ENCODE peak calls at places on chromosome X, in four cellular contexts. I, R, H and F are unnamed samples.

GRCh38 chrX:13396887-13397286 is 77.0 kb upstream of the ATXN3L start:
- DNase-seq in I (no peak), R (no peak), H (peak), F (peak)

GRCh38 chrX:43853225-43853828 is 28.9 kb downstream of the MAOB start:
- DNase-seq in I (no peak), R (no peak), H (no peak), F (no peak)

GRCh38 chrX:123803331-123803983 is 56.4 kb upstream of the XIAP start:
- DNase-seq in I (no peak), R (peak), H (peak), F (peak)

GRCh38 chrX:83339724-83340123 is 168.4 kb upstream of the POU3F4 start:
- DNase-seq in I (no peak), R (no peak), H (no peak), F (no peak)

GRCh38 chrX:15382809-15383208 is 1.4 kb downstream of the VEGFD start:
- DNase-seq in I (no peak), R (no peak), H (no peak), F (no peak)

GRCh38 chrX:81301877-81302276 is 100.0 kb downstream of the SH3BGRL start:
- DNase-seq in I (no peak), R (no peak), H (peak), F (no peak)

GRCh38 chrX:781216-782211 is 150.9 kb downstream of the SHOX start:
- DNase-seq in I (no peak), R (no peak), H (no peak), F (no peak)

GRCh38 chrX:150544222-150544787 is 24.1 kb upstream of the MTM1 start:
- DNase-seq in I (no peak), R (no peak), H (no peak), F (peak)

GRCh38 chrX:29535212-29536162 is 679.9 kb upstream of the MAGEB2 start:
- DNase-seq in I (no peak), R (no peak), H (peak), F (peak)

GRCh38 chrX:3526749-3527148 is 180.3 kb upstream of the MXRA5 start:
- DNase-seq in I (no peak), R (no peak), H (peak), F (no peak)

GRCh38 chrX:48487362-48487785 is 11.4 kb downstream of the FTSJ1 start:
- DNase-seq in I (no peak), R (peak), H (peak), F (peak)

GRCh38 chrX:97096385-97096784 is 212.7 kb downstream of the RPA4 start:
- DNase-seq in I (no peak), R (no peak), H (no peak), F (no peak)

GRCh38 chrX:1421433-1422134 is 29.7 kb upstream of the SLC25A6 start:
- DNase-seq in I (no peak), R (no peak), H (no peak), F (peak)

GRCh38 chrX:111823068-111823467 is 52.9 kb upstream of the TRPC5OS start:
- DNase-seq in I (no peak), R (peak), H (peak), F (peak)

GRCh38 chrX:5236096-5236495 is 992.6 kb downstream of the NLGN4X start:
- DNase-seq in I (no peak), R (no peak), H (no peak), F (peak)

GRCh38 chrX:65406532-65406931 is 128.1 kb downstream of the LAS1L start:
- DNase-seq in I (no peak), R (no peak), H (no peak), F (no peak)

GRCh38 chrX:104195013-104195412 is 28.8 kb downstream of the FAM199X start:
- DNase-seq in I (no peak), R (no peak), H (no peak), F (no peak)

GRCh38 chrX:139106111-139106510 is 394.6 kb upstream of the FGF13 start:
- DNase-seq in I (no peak), R (no peak), H (no peak), F (no peak)

GRCh38 chrX:11530621-11531020 is 135.1 kb downstream of the ARHGAP6 start:
- DNase-seq in I (no peak), R (no peak), H (peak), F (no peak)

GRCh38 chrX:139862208-139862607 is 70.6 kb downstream of the ATP11C start:
- DNase-seq in I (no peak), R (no peak), H (no peak), F (no peak)

GRCh38 chrX:17495052-17495451 is 120.1 kb downstream of the NHS start:
- DNase-seq in I (no peak), R (no peak), H (no peak), F (peak)

GRCh38 chrX:7170903-7171302 is 22.9 kb upstream of the PUDP start:
- DNase-seq in I (no peak), R (peak), H (no peak), F (peak)

GRCh38 chrX:18755651-18756050 is 48.2 kb downstream of the PPEF1 start:
- DNase-seq in I (no peak), R (no peak), H (no peak), F (no peak)

GRCh38 chrX:24294619-24295018 is 19.2 kb downstream of the SUPT20HL2 start:
- DNase-seq in I (no peak), R (no peak), H (no peak), F (peak)

DNA sequence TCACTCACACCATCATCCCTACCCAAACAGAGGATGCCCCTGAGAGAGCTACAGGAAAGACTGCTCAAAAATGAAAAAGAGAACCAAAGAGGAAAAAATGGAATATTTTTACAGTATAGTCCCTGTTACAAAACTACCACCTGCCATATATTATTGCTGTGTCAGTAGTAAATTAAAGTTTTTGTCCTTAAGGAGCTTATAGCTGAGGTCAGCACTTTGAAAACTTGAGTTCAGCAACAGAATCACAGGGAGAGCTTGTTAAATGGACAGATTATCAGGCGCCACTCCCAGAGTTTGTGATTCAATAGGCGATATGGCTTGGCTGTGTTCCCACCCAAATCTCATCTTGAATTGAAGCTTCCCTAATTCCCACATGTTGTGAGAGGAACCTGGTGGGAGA is 71.9 kb upstream of the FAM9A start:
- DNase-seq in I (no peak), R (no peak), H (no peak), F (no peak)
- TF ChIP-seq ELK1 in I (no peak), R (no peak), H (no peak), F (no peak)

DNA sequence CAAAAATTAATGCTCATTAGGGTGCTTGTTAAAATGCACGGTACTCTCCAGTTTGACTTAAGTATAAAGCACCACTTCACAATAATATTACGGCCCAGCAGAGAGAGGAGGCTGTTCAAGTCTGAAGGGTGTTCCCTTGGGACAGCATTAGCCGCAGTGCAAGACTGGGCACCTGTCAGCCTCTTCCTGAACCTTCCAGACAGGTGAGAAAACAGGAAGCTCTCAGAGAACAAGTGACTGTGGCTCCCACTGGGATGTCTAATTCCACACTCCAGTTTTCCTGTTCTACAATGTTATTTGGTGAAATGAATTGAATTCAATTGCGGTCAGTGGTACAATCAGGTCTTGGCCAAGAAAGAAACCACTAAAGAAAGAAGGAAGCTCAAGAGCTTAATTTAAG is 414.4 kb downstream of the SMARCA1 start:
- DNase-seq in I (no peak), R (no peak), H (no peak), F (no peak)
- TF ChIP-seq ELK1 in I (no peak), R (no peak), H (no peak), F (no peak)

GRCh38 chrX:74293343-74293946 is 10.5 kb upstream of the ZCCHC13 start:
- DNase-seq in I (no peak), R (peak), H (peak), F (peak)

GRCh38 chrX:74291964-74292891 is 11.8 kb upstream of the ZCCHC13 start:
- DNase-seq in I (peak), R (peak), H (peak), F (peak)

GRCh38 chrX:74295102-74295501 is 8.9 kb upstream of the ZCCHC13 start:
- DNase-seq in I (no peak), R (no peak), H (no peak), F (no peak)

GRCh38 chrX:74286950-74287349 is 17.0 kb upstream of the ZCCHC13 start:
- DNase-seq in I (no peak), R (no peak), H (peak), F (peak)

GRCh38 chrX:74291577-74291963 is 12.4 kb upstream of the ZCCHC13 start:
- DNase-seq in I (no peak), R (peak), H (no peak), F (no peak)
- TF ChIP-seq ELK1 in I (no peak), R (no peak), H (no peak), F (no peak)

DNA sequence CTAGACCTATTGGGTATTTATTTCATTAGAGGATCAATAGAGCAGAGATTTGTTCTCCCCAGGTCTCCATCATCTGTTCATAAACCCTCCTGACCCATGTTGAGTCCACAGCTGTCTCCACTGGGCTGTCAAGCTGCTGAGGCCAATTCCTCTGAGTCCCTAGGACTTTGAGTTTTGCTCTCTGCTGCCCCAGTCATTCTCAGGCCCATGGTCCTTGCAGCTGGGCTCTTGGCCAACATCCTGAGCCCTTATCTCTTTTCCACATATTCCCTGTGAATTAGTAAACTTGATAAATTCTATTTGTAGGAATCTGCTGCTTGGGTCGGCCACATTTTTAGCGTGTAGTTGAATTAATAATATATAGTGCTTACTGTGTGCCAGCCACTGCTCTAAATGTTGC is 41.9 kb downstream of the FHL1 start:
- DNase-seq in I (no peak), R (no peak), H (no peak), F (no peak)
- TF ChIP-seq ELK1 in I (no peak), R (no peak), H (no peak), F (no peak)

DNA sequence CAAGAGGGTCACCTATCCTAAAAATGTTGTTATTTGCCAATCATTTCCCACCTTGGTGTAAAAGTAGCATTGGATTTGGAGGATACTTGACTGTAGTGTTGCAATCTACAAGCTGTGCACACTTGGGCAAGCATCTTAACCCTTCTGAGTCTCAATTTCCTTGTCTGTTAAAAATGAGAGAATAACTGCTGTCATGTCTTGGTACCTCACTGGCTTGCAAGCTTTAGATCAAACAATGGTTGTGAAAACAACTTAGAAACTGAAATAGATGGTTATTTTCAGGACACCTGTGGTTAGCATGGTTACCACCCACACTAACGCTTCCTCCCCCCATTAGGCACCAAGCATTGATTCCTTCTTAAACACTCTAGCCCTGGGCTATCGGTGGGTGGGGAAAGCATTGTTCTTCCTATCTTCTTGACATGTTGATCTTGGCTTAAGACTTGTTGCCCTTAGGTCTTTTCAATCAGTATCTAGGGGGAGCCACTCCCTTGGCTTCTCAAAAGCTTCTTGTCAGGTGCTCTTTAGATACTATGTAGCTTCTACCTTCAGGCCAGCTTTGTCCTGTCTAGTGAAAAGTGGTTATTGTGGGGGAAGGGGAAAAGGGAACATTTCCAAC is 10.6 kb upstream of the AMOT start:
- DNase-seq in I (peak), R (no peak), H (no peak), F (no peak)
- TF ChIP-seq ELK1 in I (no peak), R (no peak), H (no peak), F (no peak)

GRCh38 chrX:118540342-118540741 is 44.7 kb downstream of the DOCK11 start:
- DNase-seq in I (no peak), R (no peak), H (no peak), F (no peak)

GRCh38 chrX:118536204-118536603 is 40.6 kb downstream of the DOCK11 start:
- DNase-seq in I (peak), R (no peak), H (no peak), F (no peak)

GRCh38 chrX:118530537-118530936 is 34.9 kb downstream of the DOCK11 start:
- DNase-seq in I (no peak), R (no peak), H (peak), F (no peak)

GRCh38 chrX:118536687-118537461 is 41.3 kb downstream of the DOCK11 start:
- DNase-seq in I (peak), R (peak), H (peak), F (peak)

DNA sequence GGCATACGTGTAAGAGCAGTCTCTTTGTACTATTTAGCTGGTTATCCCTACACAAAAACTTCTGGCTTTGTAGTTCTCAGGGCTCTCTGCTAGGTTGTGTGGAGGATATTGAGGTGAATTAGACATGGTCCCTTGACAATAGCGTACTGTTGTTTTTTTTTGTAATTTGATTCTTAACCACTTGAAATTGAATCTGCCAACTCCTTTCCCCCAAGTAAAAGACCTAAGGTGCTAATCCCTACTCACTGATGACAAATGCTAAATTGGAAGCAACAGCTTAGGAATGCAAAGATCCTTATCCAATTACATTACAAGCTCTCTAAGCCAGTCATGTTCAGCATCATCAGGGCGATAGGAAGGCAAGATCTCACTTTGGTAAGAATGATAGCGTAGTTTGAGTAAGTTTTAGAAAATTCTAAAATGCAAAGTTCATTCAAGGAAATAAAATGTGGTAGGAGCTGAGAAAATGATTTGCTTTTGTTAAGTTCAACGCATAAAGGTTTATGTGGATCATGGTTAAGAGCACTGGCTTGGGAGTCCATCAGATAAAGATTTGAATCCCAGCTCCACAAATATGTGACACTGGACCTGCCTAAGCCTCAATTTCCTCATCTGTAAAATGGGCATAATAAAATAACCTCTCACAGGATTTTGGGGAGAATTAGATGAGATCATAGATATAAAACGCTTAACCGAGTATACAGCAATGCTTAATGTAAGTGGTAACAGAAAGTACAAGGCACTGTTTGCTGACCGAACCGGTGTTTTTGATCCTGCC is 39.3 kb downstream of the DOCK11 start:
- DNase-seq in I (no peak), R (no peak), H (no peak), F (no peak)
- TF ChIP-seq ELK1 in I (no peak), R (no peak), H (no peak), F (no peak)

DNA sequence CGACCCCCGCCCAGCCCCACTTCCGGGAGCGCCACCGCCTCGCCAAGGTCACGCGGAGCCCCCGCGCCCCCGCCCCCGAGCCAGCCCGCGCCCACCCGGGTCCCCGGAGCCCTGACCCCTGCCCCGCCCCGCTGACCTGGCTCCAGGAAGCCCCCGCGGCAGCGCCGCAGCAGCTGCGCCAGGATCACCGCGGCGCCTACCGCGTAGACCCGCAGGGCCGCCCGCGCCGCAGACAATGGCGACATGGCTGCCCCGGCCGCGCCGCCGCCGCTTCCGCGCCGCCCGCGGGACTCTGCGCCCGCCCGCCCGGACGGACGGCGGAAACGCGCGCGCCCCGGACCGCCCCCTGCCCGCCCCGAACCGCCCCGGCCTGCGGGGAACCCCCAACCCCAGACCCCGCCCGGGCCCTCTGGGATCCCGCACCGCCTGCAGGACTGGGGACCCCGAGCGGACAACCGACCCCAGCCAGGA is at the start of the genes DHRSX and ZBED1:
- DNase-seq in I (no peak), R (peak), H (no peak), F (peak)
- TF ChIP-seq ELK1 in I (no peak), R (no peak), H (no peak), F (no peak)

DNA sequence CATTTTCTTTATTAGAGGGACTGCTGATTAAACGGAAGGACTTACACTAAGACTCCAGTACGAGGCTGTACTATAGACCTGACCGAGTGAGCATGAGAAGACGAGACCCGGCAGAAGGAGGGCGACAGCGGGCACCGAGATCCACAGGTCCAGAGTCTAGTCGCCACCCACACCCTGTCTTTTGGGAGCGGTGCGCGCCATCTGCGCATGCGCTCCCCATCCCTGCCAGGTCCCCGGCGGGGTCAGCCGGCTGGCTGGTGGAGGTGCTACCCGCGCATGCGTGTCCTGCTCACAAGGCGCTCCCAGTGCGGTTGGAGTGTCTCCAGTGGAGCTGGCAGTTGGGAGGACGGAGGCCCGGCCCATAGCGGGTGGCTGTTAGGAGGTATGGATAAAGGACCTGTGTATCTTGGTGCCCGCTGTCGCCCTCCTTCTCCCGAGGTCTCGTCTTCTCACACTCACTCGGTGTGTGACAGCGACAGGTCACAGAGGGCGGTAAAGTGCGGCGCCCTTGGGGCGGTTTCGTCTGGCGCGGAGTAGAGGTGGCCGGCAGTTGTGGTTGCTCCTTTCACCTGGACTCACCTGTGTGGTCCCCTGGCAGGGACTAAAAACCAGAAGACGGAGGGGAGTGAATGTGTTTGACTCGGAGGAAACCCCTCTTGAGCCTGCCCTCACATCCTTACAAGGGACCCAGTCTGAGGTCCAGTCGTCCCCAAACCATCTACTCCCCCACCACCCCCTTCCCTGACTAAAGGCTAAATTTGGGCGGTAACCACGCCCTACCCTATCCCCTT is 7.6 kb upstream of the HSD17B10 start:
- DNase-seq in I (peak), R (no peak), H (peak), F (peak)
- TF ChIP-seq ELK1 in I (no peak), R (no peak), H (no peak), F (no peak)

GRCh38 chrX:134023851-134024281 is 38.5 kb upstream of the GPC3 start:
- DNase-seq in I (no peak), R (no peak), H (no peak), F (no peak)

GRCh38 chrX:134024686-134025377 is 39.4 kb upstream of the GPC3 start:
- DNase-seq in I (no peak), R (no peak), H (no peak), F (no peak)

GRCh38 chrX:134025986-134026731 is 40.8 kb upstream of the GPC3 start:
- DNase-seq in I (no peak), R (peak), H (no peak), F (no peak)

GRCh38 chrX:134020910-134021309 is 35.5 kb upstream of the GPC3 start:
- DNase-seq in I (no peak), R (peak), H (no peak), F (no peak)

GRCh38 chrX:134026732-134027311 is 41.4 kb upstream of the GPC3 start:
- DNase-seq in I (no peak), R (peak), H (peak), F (peak)
- TF ChIP-seq ELK1 in I (no peak), R (no peak), H (no peak), F (no peak)